ENCODE peak calls at places on chromosome 4, in seven cellular contexts. K, E, U, B, F, M and J are unnamed samples. For H3K4me1, the result is how much of the 10 kb centered on the place peaks cover.

GRCh38 chr4:118799235-118799932 is 36.5 kb downstream of the SEC24D start:
- DNase-seq in E (no peak), F (no peak), B (no peak), U (peak), K (no peak), M (no peak), J (no peak)

GRCh38 chr4:71697031-71697430 is 86.8 kb downstream of the GC start:
- DNase-seq in B (no peak), K (no peak), U (no peak), E (no peak), F (no peak), M (no peak), J (no peak)

GRCh38 chr4:105550641-105551040 is 1.8 kb upstream of the ARHGEF38 start:
- DNase-seq in B (no peak), U (no peak), K (no peak), F (no peak), E (no peak), M (no peak), J (no peak)

GRCh38 chr4:95732061-95732460 is 107.8 kb upstream of the PDHA2 start:
- DNase-seq in E (no peak), M (no peak), K (no peak), U (peak), B (no peak), F (no peak), J (peak)

GRCh38 chr4:7266525-7267292 is 74.4 kb downstream of the SORCS2 start:
- DNase-seq in F (no peak), U (peak), K (no peak), M (no peak), B (peak), E (no peak), J (peak)

GRCh38 chr4:137641554-137641953 is 109.3 kb upstream of the PCDH18 start:
- DNase-seq in M (peak), K (no peak), U (peak), E (no peak), B (no peak), F (no peak), J (no peak)

GRCh38 chr4:1856920-1857699 is 1.2 kb upstream of the LETM1 start:
- DNase-seq in U (peak), M (no peak), F (no peak), B (no peak), E (no peak), K (no peak), J (no peak)

GRCh38 chr4:13056630-13057187 is 427.4 kb downstream of the RAB28 start:
- DNase-seq in U (no peak), M (no peak), E (no peak), B (no peak), F (no peak), K (no peak), J (no peak)

GRCh38 chr4:118803253-118803652 is 32.7 kb downstream of the SEC24D start:
- DNase-seq in F (no peak), U (no peak), E (no peak), M (no peak), B (no peak), K (no peak), J (no peak)

GRCh38 chr4:188262464-188262863 is 123.2 kb downstream of the TRIML1 start:
- DNase-seq in B (peak), E (no peak), F (no peak), U (no peak), K (no peak), M (no peak), J (no peak)

GRCh38 chr4:52982246-52982950 is 120.3 kb downstream of the RASL11B start:
- DNase-seq in M (no peak), B (peak), U (peak), E (no peak), F (no peak), K (peak), J (peak)

GRCh38 chr4:88818650-88819470 is 121.2 kb upstream of the NAP1L5 start:
- DNase-seq in U (peak), F (peak), E (peak), K (peak), M (peak), B (peak), J (peak)

GRCh38 chr4:124523816-124524215 is 188.7 kb downstream of the ANKRD50 start:
- DNase-seq in E (no peak), U (no peak), F (no peak), K (no peak), M (no peak), B (no peak), J (no peak)

GRCh38 chr4:75249739-75250138 is 264.5 kb downstream of the RCHY1 start:
- DNase-seq in K (no peak), F (no peak), B (no peak), U (no peak), E (no peak), M (no peak), J (no peak)

GRCh38 chr4:90093526-90093925 is 33.7 kb upstream of the CCSER1 start:
- DNase-seq in U (no peak), B (no peak), E (no peak), M (no peak), F (no peak), K (no peak), J (no peak)

GRCh38 chr4:3605491-3605890 is 73.3 kb upstream of the LRPAP1 start:
- DNase-seq in E (no peak), K (no peak), B (no peak), M (no peak), F (no peak), U (no peak), J (no peak)

GRCh38 chr4:114476310-114476709 is 122.3 kb upstream of the UGT8 start:
- DNase-seq in U (no peak), E (no peak), B (no peak), M (no peak), F (no peak), K (no peak), J (no peak)

GRCh38 chr4:80265571-80266266 is 745 bp upstream of the FGF5 start:
- DNase-seq in M (no peak), U (peak), F (no peak), E (no peak), K (no peak), B (peak), J (no peak)

GRCh38 chr4:46354863-46355262 is 35.1 kb downstream of the GABRA2 start:
- DNase-seq in K (no peak), M (no peak), F (no peak), E (no peak), U (no peak), B (no peak), J (no peak)

DNA sequence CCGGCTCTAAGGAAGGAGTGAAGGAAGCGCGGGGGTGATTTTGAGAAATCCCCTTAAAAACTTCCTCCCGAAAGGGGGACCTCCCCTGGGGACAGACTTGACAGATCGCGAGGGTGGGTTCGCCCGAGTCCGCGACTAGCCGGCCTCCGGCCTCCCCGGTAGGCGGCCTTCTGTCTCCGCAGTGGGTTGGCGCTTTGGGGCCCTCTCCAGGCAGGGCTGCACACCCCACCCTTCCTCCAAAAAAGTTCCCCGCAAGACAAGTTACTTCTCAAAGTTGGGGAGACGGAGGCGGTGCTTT is 24.8 kb downstream of the HOPX start:
- DNase-seq in U (no peak), K (no peak), M (no peak), B (no peak), E (peak), F (peak), J (no peak)
- TF ChIP-seq CTCF in U (peak), K (no peak), M (no peak), B (peak), E (peak), F (no peak), J (no peak)

GRCh38 chr4:5040839-5041238 is 10.4 kb upstream of the STK32B start:
- DNase-seq in M (no peak), B (no peak), U (no peak), E (no peak), F (no peak), K (no peak), J (no peak)
- H3K4me1 ChIP-seq in M (under half), B (under half), U (under half), E (under half), F (under half), K (under half), J (under half)

DNA sequence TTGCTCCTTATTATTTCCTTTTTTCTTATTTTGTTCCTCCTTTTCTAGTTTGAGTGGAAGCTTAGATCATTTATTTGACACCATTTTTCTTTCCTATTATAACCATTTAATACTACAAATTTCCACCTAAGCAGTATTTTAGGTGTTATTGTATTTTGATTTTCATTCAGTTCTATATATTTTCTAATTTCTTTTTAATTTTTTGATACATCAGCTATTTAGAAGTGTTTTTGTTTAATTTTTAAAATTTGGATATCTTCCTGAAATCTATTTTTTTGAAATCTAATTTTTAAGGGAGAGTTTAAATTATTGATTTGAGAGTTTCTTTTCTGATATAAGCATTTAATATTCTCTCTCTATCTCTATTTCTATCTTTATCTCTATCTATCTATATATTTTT is 108.1 kb downstream of the LARP1B start:
- DNase-seq in U (no peak), B (no peak), E (no peak), M (no peak), F (no peak), K (no peak), J (no peak)
- TF ChIP-seq CTCF in U (no peak), B (no peak), E (no peak), M (no peak), F (no peak), K (no peak), J (no peak)

DNA sequence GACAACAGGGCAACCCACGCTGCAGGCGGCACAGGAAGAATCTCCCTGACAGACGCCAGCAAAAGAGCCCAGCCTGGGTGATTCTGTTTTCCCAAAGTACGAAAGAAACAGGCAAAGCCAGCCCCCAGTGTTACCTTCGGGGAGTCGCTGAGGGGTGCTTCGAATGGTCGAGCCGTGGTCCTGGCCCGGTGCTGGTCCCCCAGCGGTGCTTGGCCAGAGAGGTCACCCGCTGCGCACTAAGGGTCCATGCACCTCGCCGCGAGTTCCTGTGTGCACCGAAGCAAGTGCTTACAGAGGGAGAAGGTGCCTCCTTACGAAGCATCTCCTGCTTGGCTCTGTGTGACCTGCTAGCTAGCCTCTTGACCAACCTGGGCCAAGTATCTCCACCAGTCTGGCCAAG is 77.1 kb downstream of the HMX1 start:
- DNase-seq in M (no peak), B (no peak), K (no peak), U (no peak), E (no peak), F (no peak), J (no peak)
- H3K4me1 ChIP-seq in M (under half), B (under half), K (under half), U (under half), E (under half), F (under half), J (under half)

GRCh38 chr4:47463235-47463956 is at the start of gene COMMD8:
- DNase-seq in K (peak), E (peak), U (peak), F (peak), B (peak), M (peak), J (peak)
- TF ChIP-seq CTCF in K (peak), E (peak), U (peak), F (peak), B (peak), M (no peak), J (peak)